ENCODE peak calls at places on chromosomes 7 and 10, in four cellular contexts. S, W, L and O are unnamed samples.

GRCh38 chr10:59865101-59865500 is 41.3 kb downstream of the CCDC6 start:
- DNase-seq in S (peak), W (peak), L (no peak), O (peak)

GRCh38 chr7:13882051-13882450 is 107.4 kb downstream of the ETV1 start:
- DNase-seq in S (no peak), W (no peak), L (no peak), O (no peak)

GRCh38 chr7:95583834-95584621 is 12.3 kb downstream of the PDK4 start:
- DNase-seq in S (no peak), W (no peak), L (no peak), O (no peak)

GRCh38 chr10:102435529-102436233 is 3.3 kb upstream of the CUEDC2 start:
- DNase-seq in S (peak), W (no peak), L (no peak), O (no peak)

GRCh38 chr10:71429304-71429703 is 32.6 kb downstream of the CDH23 start:
- DNase-seq in S (no peak), W (no peak), L (no peak), O (no peak)

GRCh38 chr10:77357611-77358010 is 280.0 kb downstream of the KCNMA1 start:
- DNase-seq in S (no peak), W (peak), L (no peak), O (peak)

GRCh38 chr10:118595598-118596425 is at the start of gene PRLHR:
- DNase-seq in S (peak), W (peak), L (no peak), O (peak)

GRCh38 chr7:80643336-80643925 is 5.0 kb downstream of the CD36 start:
- DNase-seq in S (no peak), W (no peak), L (no peak), O (peak)

GRCh38 chr7:129502708-129503685 is 666 bp downstream of the SMKR1 start:
- DNase-seq in S (no peak), W (peak), L (no peak), O (no peak)

GRCh38 chr7:143013897-143014296 is 13.0 kb downstream of the OR9A2 start:
- DNase-seq in S (no peak), W (no peak), L (no peak), O (peak)

GRCh38 chr10:100776671-100777070 is 31.3 kb downstream of the PAX2 start:
- DNase-seq in S (no peak), W (no peak), L (no peak), O (no peak)

GRCh38 chr7:409344-410281 is 110.0 kb downstream of the PDGFA start:
- DNase-seq in S (no peak), W (no peak), L (no peak), O (no peak)

DNA sequence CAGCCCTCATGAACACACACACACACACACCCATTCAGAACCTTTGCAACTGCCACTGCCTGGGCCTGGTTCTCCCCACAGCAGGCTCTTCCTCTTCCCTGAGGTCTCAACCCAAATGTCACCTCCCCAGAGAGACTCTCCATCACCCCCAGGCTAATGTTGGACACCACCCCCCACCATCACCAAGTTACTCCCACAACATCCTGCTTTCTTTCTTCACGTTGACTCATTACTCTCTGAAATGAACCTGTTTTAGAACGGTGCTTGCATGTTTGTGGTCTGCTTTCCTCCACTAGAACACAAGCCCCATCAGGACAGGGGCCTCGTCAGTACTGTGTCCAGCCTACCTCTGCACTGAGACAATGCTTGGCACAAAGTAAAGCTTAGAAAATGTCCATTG is 16.0 kb downstream of the AFAP1L2 start:
- DNase-seq in S (no peak), W (no peak), L (peak), O (no peak)
- TF ChIP-seq RAD21 in S (no peak), W (no peak), L (no peak), O (no peak)

GRCh38 chr10:132062181-132062515 is 3.6 kb upstream of the JAKMIP3 start:
- DNase-seq in S (no peak), W (no peak), L (no peak), O (no peak)
- TF ChIP-seq ELK1 in S (no peak), W (no peak), L (no peak), O (no peak)

GRCh38 chr7:17986826-17987225 is 40.8 kb downstream of the PRPS1L1 start:
- DNase-seq in S (no peak), W (no peak), L (no peak), O (peak)
- TF ChIP-seq RAD21 in S (no peak), W (no peak), L (no peak), O (no peak)

GRCh38 chr7:4076701-4077294 is 605.3 kb upstream of the FOXK1 start:
- DNase-seq in S (no peak), W (no peak), L (no peak), O (no peak)
- TF ChIP-seq ELK1 in S (no peak), W (no peak), L (no peak), O (no peak)

GRCh38 chr7:135525426-135525825 is 15.5 kb upstream of the CNOT4 start:
- DNase-seq in S (no peak), W (no peak), L (no peak), O (no peak)

GRCh38 chr7:135523146-135523545 is 13.2 kb upstream of the CNOT4 start:
- DNase-seq in S (no peak), W (no peak), L (no peak), O (no peak)

GRCh38 chr7:135527025-135527424 is 17.1 kb upstream of the CNOT4 start:
- DNase-seq in S (no peak), W (no peak), L (no peak), O (no peak)
- TF ChIP-seq RAD21 in S (no peak), W (no peak), L (no peak), O (no peak)

DNA sequence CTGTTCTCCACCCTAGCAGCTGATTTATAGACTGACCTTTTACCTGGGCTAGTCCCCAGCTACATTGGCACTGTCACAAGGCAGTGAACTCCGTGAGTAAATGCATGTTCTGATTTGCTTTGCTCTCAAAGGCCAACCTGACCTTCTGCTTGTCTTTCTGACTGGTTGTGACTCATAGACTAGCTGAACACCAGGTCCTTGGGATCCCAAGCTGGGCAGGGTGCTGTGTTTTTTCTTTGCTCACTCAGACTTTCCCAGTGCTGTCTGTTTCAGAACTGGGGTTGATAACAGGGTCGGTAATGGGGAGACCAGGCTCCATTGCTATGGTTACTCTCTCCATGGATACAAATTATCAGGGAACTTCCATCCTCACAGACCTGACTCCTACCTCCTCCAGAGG is 35.0 kb downstream of the EVX1 start:
- DNase-seq in S (no peak), W (peak), L (no peak), O (peak)
- TF ChIP-seq ELK1 in S (no peak), W (no peak), L (no peak), O (no peak)